ENCODE peak calls at places on chromosomes 3 and 15, in seven cellular contexts. One of them, this sample, is unnamed.

GRCh38 chr3:144362126-144362525 is 390.5 kb downstream of the DIPK2A start:
- DNase-seq in stimulated activated CD4-positive, alpha-beta T cell treated with anti-CD3 and anti-CD28 coated beads, Interleukin-15, amount 100 ng/mL, for 24 hours: no peak
- DNase-seq in HTR-8/SVneo: no peak
- DNase-seq in foreskin fibroblast: peak; percentile 90
- DNase-seq in activated CD4-positive, CD25-positive, alpha-beta regulatory T cell treated with anti-CD3 and anti-CD28 coated beads, Interleukin-2, amount 50 U/mL, for 72 hours: no peak
- DNase-seq in lung: no peak
- DNase-seq in GM13976: no peak
- DNase-seq in this sample: no peak

GRCh38 chr3:13189639-13190375 is 116.6 kb upstream of the IQSEC1 start:
- DNase-seq in stimulated activated CD4-positive, alpha-beta T cell treated with anti-CD3 and anti-CD28 coated beads, Interleukin-15, amount 100 ng/mL, for 24 hours: peak; percentile 19
- DNase-seq in HTR-8/SVneo: peak; percentile 51
- DNase-seq in foreskin fibroblast: peak; percentile 23
- DNase-seq in activated CD4-positive, CD25-positive, alpha-beta regulatory T cell treated with anti-CD3 and anti-CD28 coated beads, Interleukin-2, amount 50 U/mL, for 72 hours: no peak
- DNase-seq in lung: no peak
- DNase-seq in GM13976: no peak
- DNase-seq in this sample: no peak

GRCh38 chr15:26869628-26870027 is 2.8 kb downstream of the GABRA5 start:
- DNase-seq in stimulated activated CD4-positive, alpha-beta T cell treated with anti-CD3 and anti-CD28 coated beads, Interleukin-15, amount 100 ng/mL, for 24 hours: no peak
- DNase-seq in HTR-8/SVneo: no peak
- DNase-seq in foreskin fibroblast: no peak
- DNase-seq in activated CD4-positive, CD25-positive, alpha-beta regulatory T cell treated with anti-CD3 and anti-CD28 coated beads, Interleukin-2, amount 50 U/mL, for 72 hours: no peak
- DNase-seq in lung: no peak
- DNase-seq in GM13976: no peak
- DNase-seq in this sample: no peak

GRCh38 chr3:194306771-194307640 is 44.1 kb downstream of the CPN2 start:
- DNase-seq in stimulated activated CD4-positive, alpha-beta T cell treated with anti-CD3 and anti-CD28 coated beads, Interleukin-15, amount 100 ng/mL, for 24 hours: peak; percentile 42
- DNase-seq in HTR-8/SVneo: no peak
- DNase-seq in foreskin fibroblast: no peak
- DNase-seq in activated CD4-positive, CD25-positive, alpha-beta regulatory T cell treated with anti-CD3 and anti-CD28 coated beads, Interleukin-2, amount 50 U/mL, for 72 hours: no peak
- DNase-seq in lung: no peak
- DNase-seq in GM13976: peak; percentile 60
- DNase-seq in this sample: peak; percentile 53

GRCh38 chr3:193874512-193874911 is 261.4 kb upstream of the HES1 start:
- DNase-seq in stimulated activated CD4-positive, alpha-beta T cell treated with anti-CD3 and anti-CD28 coated beads, Interleukin-15, amount 100 ng/mL, for 24 hours: no peak
- DNase-seq in HTR-8/SVneo: no peak
- DNase-seq in foreskin fibroblast: no peak
- DNase-seq in activated CD4-positive, CD25-positive, alpha-beta regulatory T cell treated with anti-CD3 and anti-CD28 coated beads, Interleukin-2, amount 50 U/mL, for 72 hours: no peak
- DNase-seq in lung: no peak
- DNase-seq in GM13976: no peak
- DNase-seq in this sample: no peak

GRCh38 chr3:152961323-152961722 is 126.4 kb downstream of the P2RY1 start:
- DNase-seq in stimulated activated CD4-positive, alpha-beta T cell treated with anti-CD3 and anti-CD28 coated beads, Interleukin-15, amount 100 ng/mL, for 24 hours: no peak
- DNase-seq in HTR-8/SVneo: peak; percentile 4
- DNase-seq in foreskin fibroblast: peak; percentile 77
- DNase-seq in activated CD4-positive, CD25-positive, alpha-beta regulatory T cell treated with anti-CD3 and anti-CD28 coated beads, Interleukin-2, amount 50 U/mL, for 72 hours: no peak
- DNase-seq in lung: no peak
- DNase-seq in GM13976: peak; percentile 42
- DNase-seq in this sample: no peak

GRCh38 chr3:109033000-109033660 is 79.5 kb upstream of the GUCA1C start:
- DNase-seq in stimulated activated CD4-positive, alpha-beta T cell treated with anti-CD3 and anti-CD28 coated beads, Interleukin-15, amount 100 ng/mL, for 24 hours: no peak
- DNase-seq in HTR-8/SVneo: no peak
- DNase-seq in foreskin fibroblast: no peak
- DNase-seq in activated CD4-positive, CD25-positive, alpha-beta regulatory T cell treated with anti-CD3 and anti-CD28 coated beads, Interleukin-2, amount 50 U/mL, for 72 hours: no peak
- DNase-seq in lung: no peak
- DNase-seq in GM13976: no peak
- DNase-seq in this sample: no peak

GRCh38 chr3:12966847-12967750 is 106.1 kb downstream of the IQSEC1 start:
- DNase-seq in stimulated activated CD4-positive, alpha-beta T cell treated with anti-CD3 and anti-CD28 coated beads, Interleukin-15, amount 100 ng/mL, for 24 hours: peak; percentile 40
- DNase-seq in HTR-8/SVneo: no peak
- DNase-seq in foreskin fibroblast: peak; percentile 57
- DNase-seq in activated CD4-positive, CD25-positive, alpha-beta regulatory T cell treated with anti-CD3 and anti-CD28 coated beads, Interleukin-2, amount 50 U/mL, for 72 hours: no peak
- DNase-seq in lung: no peak
- DNase-seq in GM13976: peak; percentile 57
- DNase-seq in this sample: peak; percentile 25

GRCh38 chr15:73352082-73352481 is 16.7 kb downstream of the HCN4 start:
- DNase-seq in stimulated activated CD4-positive, alpha-beta T cell treated with anti-CD3 and anti-CD28 coated beads, Interleukin-15, amount 100 ng/mL, for 24 hours: no peak
- DNase-seq in HTR-8/SVneo: no peak
- DNase-seq in foreskin fibroblast: peak; percentile 10
- DNase-seq in activated CD4-positive, CD25-positive, alpha-beta regulatory T cell treated with anti-CD3 and anti-CD28 coated beads, Interleukin-2, amount 50 U/mL, for 72 hours: no peak
- DNase-seq in lung: no peak
- DNase-seq in GM13976: no peak
- DNase-seq in this sample: no peak

GRCh38 chr3:153621988-153622387 is 460.0 kb downstream of the RAP2B start:
- DNase-seq in stimulated activated CD4-positive, alpha-beta T cell treated with anti-CD3 and anti-CD28 coated beads, Interleukin-15, amount 100 ng/mL, for 24 hours: no peak
- DNase-seq in HTR-8/SVneo: no peak
- DNase-seq in foreskin fibroblast: peak; percentile 38
- DNase-seq in activated CD4-positive, CD25-positive, alpha-beta regulatory T cell treated with anti-CD3 and anti-CD28 coated beads, Interleukin-2, amount 50 U/mL, for 72 hours: no peak
- DNase-seq in lung: no peak
- DNase-seq in GM13976: peak; percentile 6
- DNase-seq in this sample: no peak

GRCh38 chr3:10964537-10965167 is 27.9 kb upstream of the SLC6A1 start:
- DNase-seq in stimulated activated CD4-positive, alpha-beta T cell treated with anti-CD3 and anti-CD28 coated beads, Interleukin-15, amount 100 ng/mL, for 24 hours: no peak
- DNase-seq in HTR-8/SVneo: peak; percentile 27
- DNase-seq in foreskin fibroblast: no peak
- DNase-seq in activated CD4-positive, CD25-positive, alpha-beta regulatory T cell treated with anti-CD3 and anti-CD28 coated beads, Interleukin-2, amount 50 U/mL, for 72 hours: no peak
- DNase-seq in lung: no peak
- DNase-seq in GM13976: no peak
- DNase-seq in this sample: no peak

GRCh38 chr3:129005526-129006303 is 4.6 kb downstream of the EFCC1 start:
- DNase-seq in stimulated activated CD4-positive, alpha-beta T cell treated with anti-CD3 and anti-CD28 coated beads, Interleukin-15, amount 100 ng/mL, for 24 hours: no peak
- DNase-seq in HTR-8/SVneo: no peak
- DNase-seq in foreskin fibroblast: peak; percentile 28
- DNase-seq in activated CD4-positive, CD25-positive, alpha-beta regulatory T cell treated with anti-CD3 and anti-CD28 coated beads, Interleukin-2, amount 50 U/mL, for 72 hours: no peak
- DNase-seq in lung: peak; percentile 47
- DNase-seq in GM13976: no peak
- DNase-seq in this sample: no peak

GRCh38 chr15:42091753-42092665 is 2.4 kb downstream of the PLA2G4D start:
- DNase-seq in stimulated activated CD4-positive, alpha-beta T cell treated with anti-CD3 and anti-CD28 coated beads, Interleukin-15, amount 100 ng/mL, for 24 hours: peak; percentile 29
- DNase-seq in HTR-8/SVneo: peak; percentile 50
- DNase-seq in foreskin fibroblast: peak; percentile 27
- DNase-seq in activated CD4-positive, CD25-positive, alpha-beta regulatory T cell treated with anti-CD3 and anti-CD28 coated beads, Interleukin-2, amount 50 U/mL, for 72 hours: no peak
- DNase-seq in lung: no peak
- DNase-seq in GM13976: no peak
- DNase-seq in this sample: no peak

GRCh38 chr3:124351430-124352142 is 359.7 kb upstream of the ROPN1 start:
- DNase-seq in stimulated activated CD4-positive, alpha-beta T cell treated with anti-CD3 and anti-CD28 coated beads, Interleukin-15, amount 100 ng/mL, for 24 hours: no peak
- DNase-seq in HTR-8/SVneo: peak; percentile 74
- DNase-seq in foreskin fibroblast: peak; percentile 64
- DNase-seq in activated CD4-positive, CD25-positive, alpha-beta regulatory T cell treated with anti-CD3 and anti-CD28 coated beads, Interleukin-2, amount 50 U/mL, for 72 hours: no peak
- DNase-seq in lung: peak; percentile 49
- DNase-seq in GM13976: peak; percentile 54
- DNase-seq in this sample: no peak

GRCh38 chr15:39269821-39270220 is 311.1 kb upstream of the THBS1 start:
- DNase-seq in stimulated activated CD4-positive, alpha-beta T cell treated with anti-CD3 and anti-CD28 coated beads, Interleukin-15, amount 100 ng/mL, for 24 hours: no peak
- DNase-seq in HTR-8/SVneo: no peak
- DNase-seq in foreskin fibroblast: no peak
- DNase-seq in activated CD4-positive, CD25-positive, alpha-beta regulatory T cell treated with anti-CD3 and anti-CD28 coated beads, Interleukin-2, amount 50 U/mL, for 72 hours: no peak
- DNase-seq in lung: no peak
- DNase-seq in GM13976: no peak
- DNase-seq in this sample: no peak

GRCh38 chr3:179149239-179149887 is 1.2 kb downstream of the PIK3CA start:
- DNase-seq in stimulated activated CD4-positive, alpha-beta T cell treated with anti-CD3 and anti-CD28 coated beads, Interleukin-15, amount 100 ng/mL, for 24 hours: peak; percentile 51
- DNase-seq in HTR-8/SVneo: no peak
- DNase-seq in foreskin fibroblast: peak; percentile 58
- DNase-seq in activated CD4-positive, CD25-positive, alpha-beta regulatory T cell treated with anti-CD3 and anti-CD28 coated beads, Interleukin-2, amount 50 U/mL, for 72 hours: peak; percentile 38
- DNase-seq in lung: peak; percentile 48
- DNase-seq in GM13976: peak; percentile 38
- DNase-seq in this sample: peak; percentile 66

GRCh38 chr3:81554805-81555204 is 206.6 kb downstream of the GBE1 start:
- DNase-seq in stimulated activated CD4-positive, alpha-beta T cell treated with anti-CD3 and anti-CD28 coated beads, Interleukin-15, amount 100 ng/mL, for 24 hours: no peak
- DNase-seq in HTR-8/SVneo: no peak
- DNase-seq in foreskin fibroblast: peak; percentile 17
- DNase-seq in activated CD4-positive, CD25-positive, alpha-beta regulatory T cell treated with anti-CD3 and anti-CD28 coated beads, Interleukin-2, amount 50 U/mL, for 72 hours: no peak
- DNase-seq in lung: no peak
- DNase-seq in GM13976: no peak
- DNase-seq in this sample: no peak

GRCh38 chr3:88075497-88075896 is 16.4 kb downstream of the ZNF654 start:
- DNase-seq in stimulated activated CD4-positive, alpha-beta T cell treated with anti-CD3 and anti-CD28 coated beads, Interleukin-15, amount 100 ng/mL, for 24 hours: no peak
- DNase-seq in HTR-8/SVneo: no peak
- DNase-seq in foreskin fibroblast: no peak
- DNase-seq in activated CD4-positive, CD25-positive, alpha-beta regulatory T cell treated with anti-CD3 and anti-CD28 coated beads, Interleukin-2, amount 50 U/mL, for 72 hours: no peak
- DNase-seq in lung: no peak
- DNase-seq in GM13976: no peak
- DNase-seq in this sample: no peak

GRCh38 chr15:73753250-73754130 is at the start of gene INSYN1:
- DNase-seq in stimulated activated CD4-positive, alpha-beta T cell treated with anti-CD3 and anti-CD28 coated beads, Interleukin-15, amount 100 ng/mL, for 24 hours: no peak
- DNase-seq in HTR-8/SVneo: peak; percentile 48
- DNase-seq in foreskin fibroblast: peak; percentile 61
- DNase-seq in activated CD4-positive, CD25-positive, alpha-beta regulatory T cell treated with anti-CD3 and anti-CD28 coated beads, Interleukin-2, amount 50 U/mL, for 72 hours: no peak
- DNase-seq in lung: no peak
- DNase-seq in GM13976: no peak
- DNase-seq in this sample: no peak

GRCh38 chr3:149371001-149371722 is 6.3 kb downstream of the TM4SF1 start:
- DNase-seq in stimulated activated CD4-positive, alpha-beta T cell treated with anti-CD3 and anti-CD28 coated beads, Interleukin-15, amount 100 ng/mL, for 24 hours: no peak
- DNase-seq in HTR-8/SVneo: no peak
- DNase-seq in foreskin fibroblast: peak; percentile 61
- DNase-seq in activated CD4-positive, CD25-positive, alpha-beta regulatory T cell treated with anti-CD3 and anti-CD28 coated beads, Interleukin-2, amount 50 U/mL, for 72 hours: no peak
- DNase-seq in lung: no peak
- DNase-seq in GM13976: no peak
- DNase-seq in this sample: no peak

GRCh38 chr3:149042766-149043386 is 43.5 kb downstream of the HLTF start:
- DNase-seq in stimulated activated CD4-positive, alpha-beta T cell treated with anti-CD3 and anti-CD28 coated beads, Interleukin-15, amount 100 ng/mL, for 24 hours: no peak
- DNase-seq in HTR-8/SVneo: peak; percentile 13
- DNase-seq in foreskin fibroblast: peak; percentile 60
- DNase-seq in activated CD4-positive, CD25-positive, alpha-beta regulatory T cell treated with anti-CD3 and anti-CD28 coated beads, Interleukin-2, amount 50 U/mL, for 72 hours: no peak
- DNase-seq in lung: no peak
- DNase-seq in GM13976: peak; percentile 47
- DNase-seq in this sample: no peak

GRCh38 chr3:114450008-114450596 is 156.3 kb downstream of the TIGIT start:
- DNase-seq in stimulated activated CD4-positive, alpha-beta T cell treated with anti-CD3 and anti-CD28 coated beads, Interleukin-15, amount 100 ng/mL, for 24 hours: no peak
- DNase-seq in HTR-8/SVneo: no peak
- DNase-seq in foreskin fibroblast: no peak
- DNase-seq in activated CD4-positive, CD25-positive, alpha-beta regulatory T cell treated with anti-CD3 and anti-CD28 coated beads, Interleukin-2, amount 50 U/mL, for 72 hours: no peak
- DNase-seq in lung: no peak
- DNase-seq in GM13976: no peak
- DNase-seq in this sample: no peak